ENCODE peak calls at places on chromosome 15, in four cellular contexts. X, T, N and I are unnamed samples.

GRCh38 chr15:62417444-62417843 is 252.4 kb upstream of the C2CD4B start:
- DNase-seq in N (no peak), T (no peak), X (no peak), I (no peak)

GRCh38 chr15:90143176-90143655 is 40.9 kb upstream of the IDH2 start:
- DNase-seq in X (peak), N (peak), T (peak), I (peak)

GRCh38 chr15:31811641-31812040 is 218.7 kb upstream of the CHRNA7 start:
- DNase-seq in N (no peak), X (no peak), T (no peak), I (no peak)

GRCh38 chr15:63056843-63057242 is 14.3 kb downstream of the TPM1 start:
- DNase-seq in T (peak), X (peak), N (no peak), I (no peak)

GRCh38 chr15:64146041-64146440 is 5.5 kb upstream of the SNX22 start:
- DNase-seq in N (no peak), X (no peak), T (no peak), I (no peak)

GRCh38 chr15:39843561-39843960 is 60.9 kb upstream of the FSIP1 start:
- DNase-seq in X (no peak), N (no peak), T (no peak), I (no peak)

GRCh38 chr15:28974142-28974541 is 88.4 kb downstream of the APBA2 start:
- DNase-seq in T (peak), N (no peak), X (no peak), I (peak)

GRCh38 chr15:78878356-78878755 is 5.7 kb downstream of the MORF4L1 start:
- DNase-seq in T (no peak), N (no peak), X (no peak), I (no peak)

GRCh38 chr15:70528270-70528706 is 235.1 kb downstream of the UACA start:
- DNase-seq in X (no peak), T (peak), N (no peak), I (peak)

GRCh38 chr15:59689626-59690236 is 611 bp upstream of the BNIP2 start:
- DNase-seq in N (peak), X (peak), T (peak), I (peak)

GRCh38 chr15:29921130-29921601 is 98.9 kb upstream of the TJP1 start:
- DNase-seq in T (no peak), N (peak), X (no peak), I (no peak)

GRCh38 chr15:39456113-39456512 is 124.8 kb upstream of the THBS1 start:
- DNase-seq in N (no peak), T (no peak), X (no peak), I (no peak)

GRCh38 chr15:100279849-100280248 is 61.9 kb downstream of the ADAMTS17 start:
- DNase-seq in T (no peak), N (no peak), X (no peak), I (no peak)

GRCh38 chr15:99613887-99614642 is 48.3 kb downstream of the MEF2A start:
- DNase-seq in X (peak), N (no peak), T (peak), I (no peak)

GRCh38 chr15:47331796-47332480 is 385.4 kb upstream of the SEMA6D start:
- DNase-seq in T (no peak), X (no peak), N (peak), I (no peak)

GRCh38 chr15:25812845-25813244 is 50.3 kb downstream of the ATP10A start:
- DNase-seq in N (no peak), T (no peak), X (no peak), I (no peak)

GRCh38 chr15:60038111-60038521 is 34.0 kb downstream of the FOXB1 start:
- DNase-seq in T (no peak), N (peak), X (no peak), I (no peak)

GRCh38 chr15:35167675-35168074 is 82.6 kb upstream of the NANOGP8 start:
- DNase-seq in T (no peak), N (no peak), X (no peak), I (no peak)

GRCh38 chr15:45871121-45871855 is 236.5 kb downstream of the SQOR start:
- DNase-seq in N (peak), T (no peak), X (no peak), I (no peak)

GRCh38 chr15:48966595-48967301 is 3.0 kb upstream of the SHC4 start:
- DNase-seq in X (no peak), N (peak), T (no peak), I (no peak)

GRCh38 chr15:100210338-100210737 is 131.4 kb downstream of the ADAMTS17 start:
- DNase-seq in X (no peak), N (no peak), T (no peak), I (peak)

GRCh38 chr15:62977952-62978811 is 64.4 kb upstream of the TPM1 start:
- DNase-seq in X (no peak), N (no peak), T (no peak), I (no peak)

GRCh38 chr15:27897481-27897880 is 201.6 kb downstream of the OCA2 start:
- DNase-seq in X (no peak), N (no peak), T (no peak), I (no peak)

GRCh38 chr15:95511680-95512079 is 818.8 kb upstream of the NR2F2 start:
- DNase-seq in T (no peak), X (no peak), N (peak), I (no peak)

GRCh38 chr15:89167267-89168176 is 53.9 kb downstream of the RLBP1 start:
- DNase-seq in N (peak), X (no peak), T (no peak), I (no peak)

GRCh38 chr15:66761723-66762595 is 59.9 kb downstream of the SMAD6 start:
- DNase-seq in X (no peak), T (no peak), N (peak), I (peak)

GRCh38 chr15:59251001-59251845 is 44.6 kb downstream of the LDHAL6B start:
- DNase-seq in T (no peak), X (no peak), N (no peak), I (no peak)

GRCh38 chr15:68819451-68820204 is 1.1 kb downstream of the ANP32A start:
- DNase-seq in T (peak), X (peak), N (peak), I (peak)

GRCh38 chr15:63833246-63833696 is 477 bp downstream of the HERC1 start:
- DNase-seq in X (peak), N (peak), T (peak), I (peak)

GRCh38 chr15:64643685-64644084 is 131.7 kb downstream of the RBPMS2 start:
- DNase-seq in X (no peak), T (no peak), N (no peak), I (no peak)

GRCh38 chr15:95872366-95872771 is 458.1 kb upstream of the NR2F2 start:
- DNase-seq in X (no peak), N (peak), T (no peak), I (no peak)

GRCh38 chr15:99735868-99736267 is 2.6 kb upstream of the LYSMD4 start:
- DNase-seq in N (no peak), T (peak), X (no peak), I (no peak)

GRCh38 chr15:30038667-30039523 is 43.9 kb upstream of the GOLGA8J start:
- DNase-seq in N (peak), X (no peak), T (peak), I (no peak)

GRCh38 chr15:87477056-87477455 is 779.5 kb downstream of the NTRK3 start:
- DNase-seq in N (no peak), X (no peak), T (no peak), I (no peak)

DNA sequence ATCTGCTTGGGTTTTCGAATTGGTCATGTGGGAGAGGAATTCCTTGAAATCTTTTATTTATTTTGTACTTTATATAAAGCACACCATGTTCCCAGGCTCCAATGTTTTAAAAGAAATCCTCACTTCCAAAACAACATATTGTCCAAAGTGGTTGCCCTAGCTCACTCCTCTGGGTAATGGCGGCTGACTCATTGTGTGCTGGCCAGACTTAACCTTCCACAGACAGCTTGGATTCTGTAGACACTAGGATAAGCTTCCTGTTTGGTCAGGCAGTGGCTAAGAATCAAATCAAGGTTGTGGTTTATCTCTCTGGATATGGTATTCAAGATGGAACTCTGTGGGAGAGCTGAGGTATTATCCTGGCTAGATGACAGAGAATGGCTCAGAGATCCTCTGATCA is 55.8 kb upstream of the FAM98B start:
- DNase-seq in T (peak), X (no peak), N (peak), I (no peak)
- H3K27ac ChIP-seq in T (peak), X (no peak), N (peak), I (no peak)

DNA sequence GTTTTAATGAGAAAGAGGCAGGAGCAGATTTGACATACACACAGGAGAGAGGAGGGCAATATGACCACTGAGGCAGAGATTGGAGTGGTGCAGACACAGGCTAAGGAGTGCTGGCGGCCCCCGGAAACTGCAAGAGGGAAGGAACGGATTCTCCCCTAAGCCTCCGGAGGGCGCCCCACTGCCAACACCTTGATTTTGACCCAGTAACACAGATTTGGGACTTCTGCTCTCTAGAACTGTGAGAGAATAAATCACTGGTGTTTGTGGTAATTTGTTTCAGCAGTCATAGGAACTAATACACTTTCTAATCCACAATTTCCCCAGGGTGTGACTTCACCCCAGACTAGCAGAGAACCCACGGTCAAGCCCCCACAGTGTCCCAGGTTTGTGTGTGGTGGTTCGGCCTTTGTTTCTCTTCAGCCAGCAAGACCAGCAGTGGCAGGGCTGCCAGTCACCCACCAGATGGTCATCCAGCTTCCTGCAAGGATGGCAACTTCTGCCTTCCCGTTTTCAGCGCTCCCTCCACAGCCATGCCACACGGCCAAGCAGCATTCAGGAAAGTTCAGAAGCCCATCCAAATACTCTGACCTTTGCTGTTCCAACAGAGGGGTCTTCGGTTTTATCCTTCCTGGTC is 23.6 kb upstream of the TSPAN3 start:
- DNase-seq in X (no peak), T (no peak), N (no peak), I (no peak)
- TF ChIP-seq CTCF in X (no peak), T (no peak), N (peak), I (no peak)

GRCh38 chr15:73939138-73939537 is 12.9 kb downstream of the LOXL1 start:
- DNase-seq in T (no peak), N (no peak), X (peak), I (peak)
- H3K27ac ChIP-seq in T (no peak), N (peak), X (no peak), I (no peak)

GRCh38 chr15:42371125-42371524 is 11.8 kb downstream of the CAPN3 start:
- DNase-seq in T (no peak), N (peak), X (no peak), I (no peak)
- TF ChIP-seq CTCF in T (peak), N (peak), X (no peak), I (no peak)

DNA sequence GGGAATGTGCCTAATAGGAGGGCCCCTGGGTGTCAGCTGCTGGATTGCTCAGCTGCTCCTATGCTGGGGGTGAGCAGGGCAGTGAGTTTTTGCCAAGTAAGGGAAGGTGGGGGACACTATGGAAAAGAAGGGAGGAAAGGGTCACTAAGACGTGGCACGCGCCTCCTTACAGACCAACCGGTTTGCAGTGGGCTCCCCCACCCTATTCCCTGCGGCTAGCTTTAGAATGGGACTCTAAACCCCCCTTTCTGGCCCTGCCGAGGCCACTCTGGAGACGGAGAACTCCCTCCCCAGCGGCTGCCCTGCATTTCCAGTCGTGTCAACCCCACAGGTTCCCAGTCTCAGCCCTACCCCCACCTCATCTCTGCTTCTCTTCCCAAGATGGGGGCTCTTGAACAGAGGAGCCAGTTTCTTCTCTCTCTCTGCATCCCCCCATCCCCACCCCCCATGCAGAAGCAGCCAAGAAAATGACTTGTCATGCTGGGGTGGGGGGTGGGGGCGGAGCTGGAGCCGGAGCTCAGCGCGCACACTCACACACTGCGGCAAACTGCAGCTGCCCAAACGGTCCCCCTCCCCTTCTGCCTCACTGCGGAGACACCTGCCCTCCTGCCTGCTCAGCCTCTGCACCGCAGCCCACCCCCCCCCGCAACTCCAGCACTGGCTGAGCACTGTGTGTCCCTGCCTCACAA is 809 bp downstream of the MAP1A start:
- DNase-seq in N (no peak), X (no peak), T (no peak), I (no peak)
- H3K27ac ChIP-seq in N (no peak), X (peak), T (peak), I (peak)

GRCh38 chr15:73051402-73051810 is 857 bp upstream of the NEO1 start:
- DNase-seq in T (peak), N (peak), X (no peak), I (no peak)

GRCh38 chr15:73053398-73053723 is 1.1 kb downstream of the NEO1 start:
- DNase-seq in N (no peak), X (no peak), T (no peak), I (no peak)

GRCh38 chr15:73054417-73054963 is 2.2 kb downstream of the NEO1 start:
- DNase-seq in X (no peak), T (peak), N (no peak), I (no peak)

GRCh38 chr15:73051811-73052678 is at the start of gene NEO1:
- DNase-seq in X (peak), N (peak), T (peak), I (peak)

GRCh38 chr15:73052679-73053397 is 575 bp downstream of the NEO1 start:
- DNase-seq in T (peak), X (peak), N (no peak), I (peak)
- TF ChIP-seq CTCF in T (peak), X (peak), N (peak), I (peak)

DNA sequence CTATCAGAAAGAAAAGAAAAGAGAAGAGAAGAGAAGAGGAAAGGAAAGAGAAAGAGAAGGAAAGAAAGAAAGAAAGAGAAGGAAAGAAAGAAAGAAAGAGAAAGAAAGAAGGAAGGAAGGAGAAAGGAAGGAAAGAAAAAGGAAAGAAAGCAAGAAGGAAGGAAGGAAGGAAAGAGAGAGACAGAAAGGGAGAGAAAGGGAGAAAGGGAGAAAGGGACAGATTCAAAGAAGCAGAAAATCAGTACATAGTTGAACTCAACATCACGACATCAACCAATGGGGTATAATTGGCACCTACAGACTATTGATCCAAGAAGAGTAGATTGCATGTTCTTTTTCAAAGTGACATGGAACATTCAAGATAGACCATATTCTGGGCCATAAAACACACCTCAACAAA is 45.2 kb downstream of the HOMER2 start:
- DNase-seq in T (no peak), X (no peak), N (no peak), I (no peak)
- H3K27ac ChIP-seq in T (no peak), X (no peak), N (no peak), I (no peak)

GRCh38 chr15:44194397-44195150 is 497 bp downstream of the FRMD5 start:
- DNase-seq in N (peak), T (peak), X (peak), I (peak)
- TF ChIP-seq CTCF in N (peak), T (no peak), X (no peak), I (no peak)

DNA sequence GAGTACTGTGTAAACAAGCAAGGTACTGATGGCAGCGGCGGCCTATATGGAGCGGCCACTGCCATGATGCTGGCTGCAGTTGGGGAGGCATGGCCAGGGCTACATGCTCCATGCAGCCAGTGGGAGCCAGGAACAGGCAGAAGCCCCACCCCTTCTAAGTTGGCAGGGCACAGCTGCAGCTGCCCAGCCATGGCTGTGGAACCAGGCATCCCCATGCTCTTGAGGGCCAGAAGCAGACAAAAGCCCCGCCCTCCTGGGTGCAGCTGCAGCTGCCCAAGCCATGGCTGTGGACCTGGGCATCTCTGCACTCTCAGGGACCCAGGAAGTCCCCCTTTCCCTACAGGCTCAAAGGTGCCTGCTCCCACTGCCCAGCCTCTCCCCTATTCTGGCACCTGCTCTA is 150.9 kb downstream of the FMN1 start:
- DNase-seq in T (no peak), N (no peak), X (no peak), I (no peak)
- H3K27ac ChIP-seq in T (no peak), N (no peak), X (no peak), I (no peak)

GRCh38 chr15:23467110-23467600 is 20.1 kb upstream of the GOLGA6L2 start:
- DNase-seq in T (no peak), X (no peak), N (peak), I (no peak)
- TF ChIP-seq CTCF in T (peak), X (no peak), N (peak), I (no peak)